ENCODE peak calls at places on chromosomes 7 and 10, in nine cellular contexts. One of them, this sample, is unnamed.

GRCh38 chr7:45074738-45075644 is 13.8 kb downstream of the NACAD start:
- DNase-seq in upper lobe of right lung: no peak
- DNase-seq in gastrocnemius medialis: no peak
- DNase-seq in HCT116: no peak
- DNase-seq in fibroblast of lung: no peak
- DNase-seq in cardiac muscle cell: no peak
- DNase-seq in body of pancreas: no peak
- DNase-seq in left ventricle myocardium inferior: no peak
- DNase-seq in uterus: no peak
- DNase-seq in this sample: no peak

GRCh38 chr10:75868601-75869000 is 437.2 kb downstream of the LRMDA start:
- DNase-seq in fibroblast of lung: no peak
- DNase-seq in gastrocnemius medialis: no peak
- DNase-seq in body of pancreas: no peak
- DNase-seq in HCT116: no peak
- DNase-seq in uterus: no peak
- DNase-seq in left ventricle myocardium inferior: no peak
- DNase-seq in cardiac muscle cell: no peak
- DNase-seq in upper lobe of right lung: no peak
- DNase-seq in this sample: no peak

GRCh38 chr7:106776618-106777347 is 88.3 kb upstream of the PIK3CG start:
- DNase-seq in gastrocnemius medialis: no peak
- DNase-seq in HCT116: no peak
- DNase-seq in fibroblast of lung: no peak
- DNase-seq in body of pancreas: no peak
- DNase-seq in left ventricle myocardium inferior: no peak
- DNase-seq in uterus: no peak
- DNase-seq in upper lobe of right lung: no peak
- DNase-seq in cardiac muscle cell: no peak
- DNase-seq in this sample: no peak

GRCh38 chr10:79347894-79348639 is 798 bp downstream of the PPIF start:
- DNase-seq in uterus: peak; percentile 74
- DNase-seq in upper lobe of right lung: peak; percentile 89
- DNase-seq in fibroblast of lung: peak; percentile 70
- DNase-seq in left ventricle myocardium inferior: peak; percentile 75
- DNase-seq in HCT116: peak; percentile 8
- DNase-seq in gastrocnemius medialis: peak; percentile 48
- DNase-seq in body of pancreas: peak; percentile 76
- DNase-seq in cardiac muscle cell: peak; percentile 85
- DNase-seq in this sample: peak; percentile 91

GRCh38 chr7:10483671-10484070 is 490.0 kb upstream of the PHF14 start:
- DNase-seq in uterus: no peak
- DNase-seq in left ventricle myocardium inferior: no peak
- DNase-seq in HCT116: no peak
- DNase-seq in cardiac muscle cell: no peak
- DNase-seq in fibroblast of lung: peak; percentile 17
- DNase-seq in upper lobe of right lung: no peak
- DNase-seq in gastrocnemius medialis: no peak
- DNase-seq in body of pancreas: no peak
- DNase-seq in this sample: no peak

GRCh38 chr7:30650455-30650854 is 31.8 kb downstream of the CRHR2 start:
- DNase-seq in cardiac muscle cell: no peak
- DNase-seq in uterus: no peak
- DNase-seq in upper lobe of right lung: no peak
- DNase-seq in fibroblast of lung: no peak
- DNase-seq in gastrocnemius medialis: no peak
- DNase-seq in HCT116: no peak
- DNase-seq in left ventricle myocardium inferior: no peak
- DNase-seq in body of pancreas: no peak
- DNase-seq in this sample: no peak

GRCh38 chr10:22340362-22341189 is 4.7 kb upstream of the SPAG6 start:
- DNase-seq in HCT116: peak; percentile 76
- DNase-seq in fibroblast of lung: no peak
- DNase-seq in upper lobe of right lung: peak; percentile 85
- DNase-seq in body of pancreas: peak; percentile 69
- DNase-seq in cardiac muscle cell: peak; percentile 88
- DNase-seq in left ventricle myocardium inferior: peak; percentile 66
- DNase-seq in uterus: peak; percentile 71
- DNase-seq in gastrocnemius medialis: no peak
- DNase-seq in this sample: peak; percentile 88

GRCh38 chr10:119549247-119549999 is 6.9 kb upstream of the RGS10 start:
- DNase-seq in HCT116: no peak
- DNase-seq in cardiac muscle cell: no peak
- DNase-seq in left ventricle myocardium inferior: no peak
- DNase-seq in uterus: no peak
- DNase-seq in fibroblast of lung: no peak
- DNase-seq in upper lobe of right lung: no peak
- DNase-seq in body of pancreas: no peak
- DNase-seq in gastrocnemius medialis: no peak
- DNase-seq in this sample: no peak

GRCh38 chr10:112208292-112208691 is 24.7 kb upstream of the GPAM start:
- DNase-seq in cardiac muscle cell: no peak
- DNase-seq in left ventricle myocardium inferior: no peak
- DNase-seq in fibroblast of lung: no peak
- DNase-seq in HCT116: no peak
- DNase-seq in uterus: no peak
- DNase-seq in upper lobe of right lung: no peak
- DNase-seq in gastrocnemius medialis: no peak
- DNase-seq in body of pancreas: no peak
- DNase-seq in this sample: no peak

DNA sequence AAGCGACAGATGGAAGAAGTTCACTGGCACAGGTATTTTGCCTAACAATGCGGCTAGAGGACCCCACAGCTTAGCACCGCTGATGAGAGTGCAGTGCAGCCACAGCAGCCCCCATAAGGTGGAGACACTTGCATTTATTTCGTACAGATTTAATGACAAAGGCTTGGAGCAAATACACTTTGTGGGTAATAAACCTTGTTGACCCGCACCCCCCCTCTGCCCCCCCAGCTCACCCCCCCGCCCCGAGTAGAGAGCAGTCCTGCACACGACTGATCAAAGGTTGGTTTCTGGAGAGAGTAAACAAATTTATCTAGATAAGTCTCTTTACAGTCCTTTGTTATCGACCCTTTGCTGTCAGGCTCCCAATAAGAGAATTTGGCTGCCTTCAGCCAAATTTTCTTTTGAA is 96.7 kb upstream of the LRGUK start:
- DNase-seq in fibroblast of lung: no peak
- DNase-seq in uterus: no peak
- DNase-seq in HCT116: no peak
- DNase-seq in gastrocnemius medialis: no peak
- DNase-seq in body of pancreas: no peak
- DNase-seq in cardiac muscle cell: no peak
- DNase-seq in upper lobe of right lung: no peak
- DNase-seq in left ventricle myocardium inferior: no peak
- DNase-seq in this sample: no peak
- H3K4me3 ChIP-seq in fibroblast of lung: no peak overlapping the region
- H3K4me3 ChIP-seq in uterus: no peak overlapping the region
- H3K4me3 ChIP-seq in HCT116: no peak overlapping the region
- H3K4me3 ChIP-seq in gastrocnemius medialis: no peak overlapping the region
- H3K4me3 ChIP-seq in body of pancreas: no peak overlapping the region
- H3K4me3 ChIP-seq in cardiac muscle cell: no peak overlapping the region
- H3K4me3 ChIP-seq in upper lobe of right lung: no peak overlapping the region
- H3K4me3 ChIP-seq in left ventricle myocardium inferior: no peak overlapping the region
- H3K4me3 ChIP-seq in this sample: no peak overlapping the region

GRCh38 chr10:105073999-105074398 is 432.9 kb downstream of the SORCS3 start:
- DNase-seq in uterus: no peak
- DNase-seq in gastrocnemius medialis: no peak
- DNase-seq in cardiac muscle cell: no peak
- DNase-seq in HCT116: no peak
- DNase-seq in fibroblast of lung: no peak
- DNase-seq in upper lobe of right lung: no peak
- DNase-seq in body of pancreas: no peak
- DNase-seq in left ventricle myocardium inferior: no peak
- DNase-seq in this sample: no peak
- H3K27me3 ChIP-seq in uterus: no peaks in the 10 kb centered on the region
- H3K27me3 ChIP-seq in gastrocnemius medialis: no peaks in the 10 kb centered on the region
- H3K27me3 ChIP-seq in cardiac muscle cell: no peaks in the 10 kb centered on the region
- H3K27me3 ChIP-seq in HCT116: peaks cover 11% of the 10 kb centered on the region
- H3K27me3 ChIP-seq in fibroblast of lung: no peaks in the 10 kb centered on the region
- H3K27me3 ChIP-seq in upper lobe of right lung: no peaks in the 10 kb centered on the region
- H3K27me3 ChIP-seq in body of pancreas: no peaks in the 10 kb centered on the region
- H3K27me3 ChIP-seq in left ventricle myocardium inferior: peaks cover 15% of the 10 kb centered on the region
- H3K27me3 ChIP-seq in this sample: no peaks in the 10 kb centered on the region

GRCh38 chr7:128231677-128232076 is 9.4 kb upstream of the LEP start:
- DNase-seq in gastrocnemius medialis: no peak
- DNase-seq in fibroblast of lung: no peak
- DNase-seq in HCT116: no peak
- DNase-seq in uterus: no peak
- DNase-seq in upper lobe of right lung: no peak
- DNase-seq in body of pancreas: no peak
- DNase-seq in left ventricle myocardium inferior: no peak
- DNase-seq in cardiac muscle cell: no peak
- DNase-seq in this sample: no peak

GRCh38 chr7:128231021-128231420 is 10.1 kb upstream of the LEP start:
- DNase-seq in left ventricle myocardium inferior: no peak
- DNase-seq in upper lobe of right lung: no peak
- DNase-seq in gastrocnemius medialis: no peak
- DNase-seq in HCT116: no peak
- DNase-seq in uterus: no peak
- DNase-seq in cardiac muscle cell: no peak
- DNase-seq in fibroblast of lung: no peak
- DNase-seq in body of pancreas: no peak
- DNase-seq in this sample: no peak

GRCh38 chr7:128235469-128235868 is 5.6 kb upstream of the LEP start:
- DNase-seq in gastrocnemius medialis: no peak
- DNase-seq in upper lobe of right lung: no peak
- DNase-seq in cardiac muscle cell: no peak
- DNase-seq in left ventricle myocardium inferior: no peak
- DNase-seq in HCT116: no peak
- DNase-seq in fibroblast of lung: no peak
- DNase-seq in body of pancreas: no peak
- DNase-seq in uterus: no peak
- DNase-seq in this sample: no peak

GRCh38 chr7:128234475-128234874 is 6.6 kb upstream of the LEP start:
- DNase-seq in left ventricle myocardium inferior: no peak
- DNase-seq in cardiac muscle cell: no peak
- DNase-seq in body of pancreas: no peak
- DNase-seq in uterus: no peak
- DNase-seq in upper lobe of right lung: no peak
- DNase-seq in HCT116: no peak
- DNase-seq in gastrocnemius medialis: no peak
- DNase-seq in fibroblast of lung: no peak
- DNase-seq in this sample: no peak

GRCh38 chr7:128233471-128233870 is 7.6 kb upstream of the LEP start:
- DNase-seq in HCT116: no peak
- DNase-seq in uterus: no peak
- DNase-seq in left ventricle myocardium inferior: no peak
- DNase-seq in upper lobe of right lung: no peak
- DNase-seq in gastrocnemius medialis: no peak
- DNase-seq in body of pancreas: no peak
- DNase-seq in fibroblast of lung: no peak
- DNase-seq in cardiac muscle cell: no peak
- DNase-seq in this sample: no peak
- H3K27ac ChIP-seq in HCT116: no peak overlapping the region
- H3K27ac ChIP-seq in uterus: no peak overlapping the region
- H3K27ac ChIP-seq in left ventricle myocardium inferior: no peak overlapping the region
- H3K27ac ChIP-seq in upper lobe of right lung: no peak overlapping the region
- H3K27ac ChIP-seq in gastrocnemius medialis: no peak overlapping the region
- H3K27ac ChIP-seq in body of pancreas: no peak overlapping the region
- H3K27ac ChIP-seq in fibroblast of lung: no peak overlapping the region
- H3K27ac ChIP-seq in cardiac muscle cell: no peak overlapping the region
- H3K27ac ChIP-seq in this sample: no peak overlapping the region

DNA sequence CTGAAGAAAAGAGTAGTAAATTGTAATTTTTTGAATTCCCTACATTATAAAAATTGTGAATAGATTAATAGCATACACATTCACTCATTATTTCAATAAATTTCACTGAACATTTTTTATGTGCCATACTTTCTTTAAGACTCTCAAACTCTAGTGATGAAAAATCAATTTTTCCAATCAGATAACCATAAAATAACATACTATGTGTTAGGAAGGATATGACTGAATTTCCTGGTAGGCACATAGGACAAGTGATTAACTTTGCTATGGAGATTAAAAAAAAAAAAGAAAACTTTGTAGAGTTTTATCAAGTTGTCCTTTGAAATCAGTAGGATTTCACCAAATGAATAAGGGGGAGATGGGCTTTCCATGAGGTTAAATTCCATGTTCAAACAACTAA is 1597.3 kb upstream of the LRRTM3 start:
- DNase-seq in uterus: no peak
- DNase-seq in fibroblast of lung: no peak
- DNase-seq in cardiac muscle cell: no peak
- DNase-seq in left ventricle myocardium inferior: no peak
- DNase-seq in gastrocnemius medialis: no peak
- DNase-seq in upper lobe of right lung: no peak
- DNase-seq in HCT116: no peak
- DNase-seq in body of pancreas: no peak
- DNase-seq in this sample: no peak
- H3K4me3 ChIP-seq in uterus: no peak overlapping the region
- H3K4me3 ChIP-seq in fibroblast of lung: no peak overlapping the region
- H3K4me3 ChIP-seq in cardiac muscle cell: no peak overlapping the region
- H3K4me3 ChIP-seq in left ventricle myocardium inferior: no peak overlapping the region
- H3K4me3 ChIP-seq in gastrocnemius medialis: no peak overlapping the region
- H3K4me3 ChIP-seq in upper lobe of right lung: no peak overlapping the region
- H3K4me3 ChIP-seq in HCT116: no peak overlapping the region
- H3K4me3 ChIP-seq in body of pancreas: no peak overlapping the region
- H3K4me3 ChIP-seq in this sample: no peak overlapping the region

This sample was measured in right cardiac atrium.